ENCODE peak calls at places on chromosomes 4 and X, in five cellular contexts. S is K562, Q is HCT116, D is GM12878, B is HepG2. P is an unnamed sample.

GRCh38 chrX:94524867-94525266 is 850.9 kb downstream of the FAM133A start:
- DNase-seq in S (peak), Q (no peak), D (no peak), B (no peak), P (no peak)

GRCh38 chr4:53100801-53101581 is 238.9 kb downstream of the RASL11B start:
- DNase-seq in S (no peak), Q (no peak), D (no peak), B (no peak), P (no peak)

GRCh38 chr4:187393546-187394344 is 601.8 kb upstream of the ZFP42 start:
- DNase-seq in S (no peak), Q (no peak), D (no peak), B (no peak), P (no peak)

GRCh38 chr4:174283507-174284180 is at the start of the genes CEP44 and FBXO8:
- DNase-seq in S (peak), Q (peak), D (peak), B (peak), P (no peak)

GRCh38 chr4:82429728-82430192 is 502 bp downstream of the HNRNPDL start:
- DNase-seq in S (no peak), Q (no peak), D (no peak), B (no peak), P (no peak)

GRCh38 chr4:26410385-26411293 is 79.6 kb downstream of the CCKAR start:
- DNase-seq in S (peak), Q (no peak), D (peak), B (peak), P (no peak)

GRCh38 chr4:69376450-69376849 is 96.2 kb downstream of the UGT2B28 start:
- DNase-seq in S (no peak), Q (no peak), D (no peak), B (no peak), P (no peak)

GRCh38 chr4:77960367-77960766 is 96.8 kb upstream of the FRAS1 start:
- DNase-seq in S (peak), Q (no peak), D (no peak), B (no peak), P (no peak)

GRCh38 chr4:32010221-32010620 is 1290.1 kb downstream of the PCDH7 start:
- DNase-seq in S (peak), Q (no peak), D (no peak), B (no peak), P (no peak)

GRCh38 chr4:30867427-30867826 is 147.3 kb downstream of the PCDH7 start:
- DNase-seq in S (no peak), Q (no peak), D (no peak), B (no peak), P (no peak)

GRCh38 chr4:146368209-146368608 is 153.5 kb downstream of the SLC10A7 start:
- DNase-seq in S (no peak), Q (no peak), D (no peak), B (no peak), P (no peak)

GRCh38 chr4:169260217-169260866 is 10.4 kb downstream of the SH3RF1 start:
- DNase-seq in S (no peak), Q (no peak), D (no peak), B (no peak), P (no peak)

GRCh38 chr4:118941799-118942198 is 53.1 kb downstream of the SYNPO2 start:
- DNase-seq in S (no peak), Q (no peak), D (no peak), B (no peak), P (no peak)

GRCh38 chr4:72323227-72323626 is 245.8 kb downstream of the ADAMTS3 start:
- DNase-seq in S (no peak), Q (no peak), D (no peak), B (no peak), P (no peak)

GRCh38 chrX:2614911-2615310 is 76.2 kb upstream of the CD99 start:
- DNase-seq in S (peak), Q (no peak), D (no peak), B (no peak), P (no peak)

GRCh38 chrX:45710081-45710801 is 509.6 kb upstream of the DIPK2B start:
- DNase-seq in S (no peak), Q (peak), D (peak), B (no peak), P (no peak)

GRCh38 chr4:18816228-18816891 is 794.8 kb upstream of the LCORL start:
- DNase-seq in S (no peak), Q (no peak), D (no peak), B (no peak), P (no peak)

GRCh38 chr4:74751856-74752255 is 42.5 kb downstream of the BTC start:
- DNase-seq in S (no peak), Q (no peak), D (no peak), B (no peak), P (no peak)

GRCh38 chrX:39012561-39013209 is 211.4 kb downstream of the MID1IP1 start:
- DNase-seq in S (no peak), Q (no peak), D (no peak), B (no peak), P (no peak)

GRCh38 chrX:53211391-53211978 is 13.5 kb downstream of the KDM5C start:
- DNase-seq in S (no peak), Q (no peak), D (no peak), B (no peak), P (no peak)

GRCh38 chrX:66012094-66012534 is 27.8 kb downstream of the VSIG4 start:
- DNase-seq in S (peak), Q (no peak), D (peak), B (no peak), P (no peak)

GRCh38 chrX:37580080-37580479 is 8.6 kb downstream of the LANCL3 start:
- DNase-seq in S (no peak), Q (no peak), D (no peak), B (no peak), P (no peak)
- TF ChIP-seq ATF3 in S (no peak), Q (no peak), D (no peak), B (no peak), P (no peak)

GRCh38 chr4:138925495-138925894 is 90.1 kb upstream of the NOCT start:
- DNase-seq in S (no peak), Q (no peak), D (no peak), B (no peak), P (no peak)

GRCh38 chr4:138927065-138927464 is 88.5 kb upstream of the NOCT start:
- DNase-seq in S (no peak), Q (no peak), D (no peak), B (no peak), P (no peak)
- TF ChIP-seq YY1 in S (no peak), Q (no peak), D (no peak), B (no peak), P (no peak)

GRCh38 chr4:151472711-151473110 is 63.7 kb downstream of the FHIP1A start:
- DNase-seq in S (no peak), Q (no peak), D (no peak), B (no peak), P (no peak)
- TF ChIP-seq ATF3 in S (no peak), Q (no peak), D (no peak), B (no peak), P (no peak)

DNA sequence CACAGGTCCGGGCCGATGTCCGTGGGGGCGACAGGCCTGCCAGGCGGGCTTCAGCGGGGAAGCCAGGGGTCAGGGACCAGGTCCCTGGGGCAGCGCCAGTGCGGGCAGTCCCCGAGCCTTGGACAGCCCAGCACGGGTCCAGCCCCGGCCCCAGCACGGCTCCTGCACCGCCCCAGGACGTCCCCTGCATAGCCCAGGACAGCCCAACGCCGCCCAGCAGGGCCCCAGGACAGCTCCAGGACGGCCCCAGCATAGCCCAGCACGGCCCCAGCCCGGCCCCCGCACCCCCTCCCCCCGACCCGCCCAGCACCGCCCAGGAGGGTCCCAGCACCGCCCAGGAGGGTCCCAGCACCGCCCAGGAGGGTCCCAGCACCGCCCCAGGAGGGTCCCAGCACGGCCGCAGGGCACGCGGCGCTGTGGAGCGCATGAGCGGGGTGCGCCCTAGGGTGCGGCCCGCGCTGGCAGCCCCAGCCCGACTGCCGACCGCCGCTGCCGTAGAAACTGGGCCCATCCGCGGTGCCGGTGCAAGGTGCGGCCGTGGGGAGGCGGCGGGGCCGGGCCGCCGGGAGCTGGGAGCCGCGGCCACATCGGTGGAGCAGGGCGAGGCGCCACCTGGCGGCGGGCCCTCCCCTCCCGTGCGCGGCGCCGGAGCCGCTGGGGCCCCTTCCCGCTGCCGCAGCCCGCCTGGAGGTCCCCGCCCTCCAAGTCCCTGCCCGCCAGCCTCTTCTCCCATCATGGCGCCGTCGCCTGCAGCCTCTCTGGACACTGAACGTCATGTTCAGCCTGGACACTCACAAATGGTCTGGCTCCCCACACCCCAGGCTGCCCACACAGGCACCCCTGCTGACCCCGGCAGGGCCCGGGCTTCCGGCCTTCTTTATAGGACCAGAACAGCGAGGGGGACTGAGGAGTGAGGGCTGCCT is 106.8 kb upstream of the NKX1-1 start:
- DNase-seq in S (peak), Q (peak), D (no peak), B (peak), P (peak)
- TF ChIP-seq YY1 in S (peak), Q (peak), D (no peak), B (peak), P (peak)

DNA sequence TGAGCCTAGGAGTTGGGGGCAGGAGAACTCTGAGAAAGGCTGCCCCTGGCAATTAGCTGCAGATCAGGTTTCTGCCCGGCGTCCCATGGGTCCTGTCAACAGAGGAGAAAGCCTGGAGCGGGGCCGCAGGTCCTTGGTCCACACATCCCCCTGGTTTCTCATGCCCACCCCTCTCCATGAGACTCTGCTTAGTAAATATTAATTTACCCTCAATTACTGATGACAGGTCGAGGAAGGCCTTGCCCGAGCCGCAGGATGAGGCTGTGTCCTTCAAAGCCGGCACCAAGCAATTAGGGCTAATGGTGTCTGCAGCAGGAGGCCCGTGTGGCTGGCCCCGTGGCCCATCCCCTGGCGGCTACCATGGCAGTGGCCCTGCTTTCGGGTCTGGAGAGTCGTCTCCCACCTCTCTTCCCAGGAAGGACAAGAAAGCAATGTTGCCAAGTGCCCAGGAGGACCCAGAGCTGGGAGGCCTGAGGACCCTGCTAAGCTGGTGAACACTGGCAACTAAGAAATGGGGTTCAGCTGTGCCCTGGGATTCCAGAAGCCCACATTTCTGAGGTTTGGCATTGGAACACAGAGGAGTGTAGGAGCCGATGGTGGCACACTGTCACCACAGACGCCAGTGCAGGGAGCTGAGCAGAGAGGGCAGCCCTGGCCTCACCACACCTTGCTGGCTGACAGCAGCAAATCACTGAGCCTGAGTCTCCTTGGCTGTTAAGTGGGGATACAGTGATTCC is 114.6 kb downstream of the CPZ start:
- DNase-seq in S (no peak), Q (no peak), D (no peak), B (no peak), P (no peak)
- TF ChIP-seq ATF3 in S (no peak), Q (no peak), D (no peak), B (no peak), P (no peak)

DNA sequence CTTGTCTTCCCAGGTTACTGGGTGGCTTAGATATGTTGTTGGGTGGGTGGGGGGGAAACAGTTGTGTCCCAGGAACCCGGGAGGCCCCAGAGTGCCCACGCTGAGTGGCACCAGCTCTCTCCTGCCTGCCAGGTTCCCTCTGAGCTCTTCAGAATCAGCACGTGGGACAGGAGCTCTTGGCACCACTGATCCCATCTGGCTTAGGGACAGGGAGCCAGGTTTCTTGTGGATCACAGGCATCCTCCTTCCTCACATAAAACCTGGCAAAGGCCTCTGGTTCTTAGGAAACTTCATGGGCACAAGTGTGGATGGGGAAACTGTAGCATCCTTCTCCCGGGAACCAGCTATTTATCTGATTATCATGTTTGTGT is 3.4 kb downstream of the GPR78 start:
- DNase-seq in S (no peak), Q (no peak), D (no peak), B (no peak), P (no peak)
- TF ChIP-seq YY1 in S (no peak), Q (no peak), D (no peak), B (no peak), P (no peak)

DNA sequence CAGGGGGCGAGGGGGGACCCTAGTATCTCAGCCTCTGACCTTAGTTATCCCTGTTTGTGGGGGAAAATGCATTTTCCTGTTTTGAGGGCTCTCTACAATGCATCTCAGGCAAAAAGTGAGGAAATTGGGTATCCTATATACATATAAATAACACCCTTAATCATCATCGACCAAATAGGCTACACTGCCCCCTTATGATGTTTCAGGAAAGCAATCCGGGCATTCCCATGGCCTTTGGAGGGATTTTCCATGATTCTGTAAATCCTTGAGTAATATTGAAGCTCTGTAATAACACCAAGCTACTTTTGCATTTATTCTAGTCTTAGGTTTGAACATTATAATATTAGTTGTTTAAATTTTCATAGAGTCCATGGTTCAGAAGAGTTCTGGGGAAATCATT is 91.6 kb upstream of the SCOC start:
- DNase-seq in S (no peak), Q (no peak), D (no peak), B (no peak), P (no peak)
- TF ChIP-seq ATF3 in S (no peak), Q (no peak), D (no peak), B (no peak), P (no peak)

DNA sequence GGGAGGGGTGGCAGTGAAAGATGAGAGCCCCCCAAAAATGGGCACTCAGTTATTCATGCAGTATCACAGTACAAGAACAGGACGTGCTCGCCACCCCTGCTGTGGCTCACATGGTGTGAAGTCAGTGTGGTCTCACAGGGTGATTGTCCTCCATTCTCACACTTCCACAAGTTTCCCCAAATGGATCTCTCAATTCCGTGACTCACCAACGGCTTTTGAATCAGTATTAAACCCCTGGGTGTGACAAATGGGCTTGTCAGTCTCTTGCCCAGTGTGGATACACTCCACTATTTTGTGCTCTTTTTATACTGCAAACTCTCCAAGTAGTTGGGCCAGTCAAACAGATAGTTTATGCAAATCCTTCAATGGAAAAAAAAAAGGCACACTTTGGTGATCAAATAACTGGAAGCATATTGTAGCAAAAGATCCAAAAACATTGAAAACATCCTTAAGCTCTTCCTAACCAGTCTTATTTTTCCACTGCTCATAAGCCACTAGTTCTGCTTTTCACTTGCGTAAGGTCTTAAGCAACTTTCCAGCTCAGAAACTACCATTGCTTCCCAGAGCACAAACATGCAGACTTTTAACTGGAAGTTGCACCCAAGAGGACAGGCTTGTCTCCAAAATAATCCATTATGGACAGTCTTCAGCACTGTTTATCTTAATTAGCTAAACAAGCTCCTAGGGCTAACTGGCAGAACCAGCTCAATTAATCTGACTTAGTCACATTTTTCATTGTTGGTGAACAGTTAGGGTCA is 365.7 kb downstream of the PPP3CA start:
- DNase-seq in S (no peak), Q (no peak), D (no peak), B (no peak), P (no peak)
- TF ChIP-seq YY1 in S (no peak), Q (no peak), D (no peak), B (no peak), P (no peak)

DNA sequence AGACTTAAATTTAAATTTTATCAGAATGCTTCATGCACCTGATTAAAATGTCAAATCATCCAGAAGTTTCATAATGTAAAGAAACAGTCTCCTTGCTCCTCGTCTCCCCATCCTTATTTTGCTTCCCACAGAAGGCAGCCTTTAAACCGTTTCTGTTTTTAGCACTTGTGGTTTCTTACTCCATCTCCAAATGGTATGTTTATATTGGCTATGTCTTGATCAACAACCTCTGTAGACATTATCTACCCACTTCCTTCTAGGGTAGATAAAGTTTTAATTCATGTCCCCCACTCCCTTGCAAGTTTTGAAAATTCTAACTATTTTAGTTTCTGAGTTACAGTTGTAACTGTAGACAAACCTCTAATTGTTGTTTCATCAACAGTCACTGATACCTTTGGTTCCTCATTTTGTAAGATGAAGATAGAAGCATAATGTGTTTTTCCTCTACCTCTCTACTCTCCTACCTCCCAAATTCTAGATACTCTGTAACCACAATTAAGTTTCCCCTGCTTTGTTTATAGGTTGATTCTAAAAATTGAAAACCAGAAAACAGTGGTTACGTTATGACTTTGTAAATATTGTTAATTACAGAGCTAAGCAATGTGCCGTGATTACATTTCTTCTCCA is 291.7 kb upstream of the GATB start:
- DNase-seq in S (no peak), Q (no peak), D (no peak), B (no peak), P (no peak)
- TF ChIP-seq ATF3 in S (no peak), Q (no peak), D (no peak), B (no peak), P (no peak)

GRCh38 chr4:76168688-76169087 is 20.5 kb upstream of the NUP54 start:
- DNase-seq in S (no peak), Q (no peak), D (no peak), B (no peak), P (no peak)
- TF ChIP-seq YY1 in S (no peak), Q (no peak), D (no peak), B (no peak), P (no peak)